ENCODE peak calls at places on chromosomes 1 and 21, in five cellular contexts. E is neuronal stem cell, M is C1 segment of cervical spinal cord, A is NCI-H345, D is IMR-90. B is an unnamed sample.

GRCh38 chr1:167317463-167317862 is 96.8 kb downstream of the POU2F1 start:
- DNase-seq in M (no peak), D (no peak), A (no peak), E (no peak), B (no peak)

GRCh38 chr1:112265946-112266345 is 130.1 kb upstream of the CTTNBP2NL start:
- DNase-seq in A (no peak), E (no peak), M (no peak), D (no peak), B (no peak)

GRCh38 chr1:86650065-86650464 is 54.3 kb upstream of the SH3GLB1 start:
- DNase-seq in M (no peak), D (no peak), A (no peak), E (no peak), B (no peak)

GRCh38 chr1:186722711-186723309 is 42.6 kb upstream of the PTGS2 start:
- DNase-seq in D (peak), E (peak), M (no peak), A (peak), B (no peak)

GRCh38 chr1:1418464-1419362 is 2.4 kb downstream of the ANKRD65 start:
- DNase-seq in E (no peak), A (no peak), D (no peak), M (no peak), B (no peak)

GRCh38 chr1:7046314-7046713 is 261.1 kb downstream of the CAMTA1 start:
- DNase-seq in E (peak), M (peak), A (no peak), D (peak), B (no peak)

GRCh38 chr1:44327679-44328491 is 27.2 kb downstream of the ERI3 start:
- DNase-seq in E (no peak), M (no peak), D (peak), A (peak), B (peak)

GRCh38 chr21:35528109-35529042 is 479.3 kb upstream of the RUNX1 start:
- DNase-seq in M (peak), A (peak), D (peak), E (no peak), B (no peak)

GRCh38 chr1:54803761-54804470 is 2.8 kb upstream of the TTC22 start:
- DNase-seq in E (no peak), D (peak), A (no peak), M (no peak), B (no peak)

B was measured in NCI-H1417.